ENCODE peak calls at places on chromosomes 16 and 17, in nine cellular contexts. One of them, this sample, is unnamed.
A peak's percentile ranks its signal among the peaks of the same experiment; 100 is the strongest.

GRCh38 chr16:11487289-11487688 is 99.4 kb downstream of the LITAF start:
- DNase-seq in MG63: no peak
- DNase-seq in AG04449: no peak
- DNase-seq in stimulated activated CD8-positive, alpha-beta memory T cell treated with anti-CD3 and anti-CD28 coated beads, Interleukin-4, amount 100 ng/mL, for 1 hour: no peak
- DNase-seq in neural crest cell: no peak
- DNase-seq in ovary: no peak
- DNase-seq in heart left ventricle: no peak
- DNase-seq in cardiac muscle cell: no peak
- DNase-seq in activated naive CD4-positive, alpha-beta T cell: no peak
- DNase-seq in this sample: no peak

GRCh38 chr16:84774810-84775209 is 45.0 kb upstream of the CRISPLD2 start:
- DNase-seq in MG63: no peak
- DNase-seq in AG04449: peak; percentile 53
- DNase-seq in stimulated activated CD8-positive, alpha-beta memory T cell treated with anti-CD3 and anti-CD28 coated beads, Interleukin-4, amount 100 ng/mL, for 1 hour: no peak
- DNase-seq in neural crest cell: no peak
- DNase-seq in ovary: no peak
- DNase-seq in heart left ventricle: no peak
- DNase-seq in cardiac muscle cell: peak; percentile 90
- DNase-seq in activated naive CD4-positive, alpha-beta T cell: no peak
- DNase-seq in this sample: no peak

GRCh38 chr16:74724820-74725549 is 24.3 kb upstream of the MLKL start:
- DNase-seq in MG63: peak; percentile 74
- DNase-seq in AG04449: peak; percentile 29
- DNase-seq in stimulated activated CD8-positive, alpha-beta memory T cell treated with anti-CD3 and anti-CD28 coated beads, Interleukin-4, amount 100 ng/mL, for 1 hour: no peak
- DNase-seq in neural crest cell: peak; percentile 21
- DNase-seq in ovary: peak; percentile 56
- DNase-seq in heart left ventricle: no peak
- DNase-seq in cardiac muscle cell: peak; percentile 42
- DNase-seq in activated naive CD4-positive, alpha-beta T cell: no peak
- DNase-seq in this sample: no peak

GRCh38 chr17:60817187-60817586 is 139.5 kb downstream of the BCAS3 start:
- DNase-seq in MG63: no peak
- DNase-seq in AG04449: peak; percentile 82
- DNase-seq in stimulated activated CD8-positive, alpha-beta memory T cell treated with anti-CD3 and anti-CD28 coated beads, Interleukin-4, amount 100 ng/mL, for 1 hour: no peak
- DNase-seq in neural crest cell: no peak
- DNase-seq in ovary: no peak
- DNase-seq in heart left ventricle: no peak
- DNase-seq in cardiac muscle cell: peak; percentile 80
- DNase-seq in activated naive CD4-positive, alpha-beta T cell: no peak
- DNase-seq in this sample: no peak

GRCh38 chr16:3259097-3259496 is 2.7 kb upstream of the MEFV start:
- DNase-seq in MG63: no peak
- DNase-seq in AG04449: no peak
- DNase-seq in stimulated activated CD8-positive, alpha-beta memory T cell treated with anti-CD3 and anti-CD28 coated beads, Interleukin-4, amount 100 ng/mL, for 1 hour: no peak
- DNase-seq in neural crest cell: no peak
- DNase-seq in ovary: no peak
- DNase-seq in heart left ventricle: no peak
- DNase-seq in cardiac muscle cell: peak; percentile 55
- DNase-seq in activated naive CD4-positive, alpha-beta T cell: no peak
- DNase-seq in this sample: no peak

GRCh38 chr17:81400154-81400938 is 5.1 kb downstream of the BAHCC1 start:
- DNase-seq in MG63: peak; percentile 71
- DNase-seq in AG04449: no peak
- DNase-seq in stimulated activated CD8-positive, alpha-beta memory T cell treated with anti-CD3 and anti-CD28 coated beads, Interleukin-4, amount 100 ng/mL, for 1 hour: no peak
- DNase-seq in neural crest cell: peak; percentile 61
- DNase-seq in ovary: peak; percentile 75
- DNase-seq in heart left ventricle: no peak
- DNase-seq in cardiac muscle cell: peak; percentile 79
- DNase-seq in activated naive CD4-positive, alpha-beta T cell: no peak
- DNase-seq in this sample: no peak

GRCh38 chr17:5769936-5770335 is 185.6 kb upstream of the NLRP1 start:
- DNase-seq in MG63: no peak
- DNase-seq in AG04449: no peak
- DNase-seq in stimulated activated CD8-positive, alpha-beta memory T cell treated with anti-CD3 and anti-CD28 coated beads, Interleukin-4, amount 100 ng/mL, for 1 hour: no peak
- DNase-seq in neural crest cell: peak; percentile 34
- DNase-seq in ovary: no peak
- DNase-seq in heart left ventricle: no peak
- DNase-seq in cardiac muscle cell: no peak
- DNase-seq in activated naive CD4-positive, alpha-beta T cell: no peak
- DNase-seq in this sample: no peak

GRCh38 chr16:13697013-13697412 is 222.9 kb upstream of the ERCC4 start:
- DNase-seq in MG63: no peak
- DNase-seq in AG04449: no peak
- DNase-seq in stimulated activated CD8-positive, alpha-beta memory T cell treated with anti-CD3 and anti-CD28 coated beads, Interleukin-4, amount 100 ng/mL, for 1 hour: no peak
- DNase-seq in neural crest cell: no peak
- DNase-seq in ovary: no peak
- DNase-seq in heart left ventricle: no peak
- DNase-seq in cardiac muscle cell: no peak
- DNase-seq in activated naive CD4-positive, alpha-beta T cell: no peak
- DNase-seq in this sample: no peak

GRCh38 chr17:48121921-48122650 is 14.5 kb downstream of the SNX11 start:
- DNase-seq in MG63: no peak
- DNase-seq in AG04449: no peak
- DNase-seq in stimulated activated CD8-positive, alpha-beta memory T cell treated with anti-CD3 and anti-CD28 coated beads, Interleukin-4, amount 100 ng/mL, for 1 hour: no peak
- DNase-seq in neural crest cell: no peak
- DNase-seq in ovary: no peak
- DNase-seq in heart left ventricle: no peak
- DNase-seq in cardiac muscle cell: no peak
- DNase-seq in activated naive CD4-positive, alpha-beta T cell: no peak
- DNase-seq in this sample: no peak

GRCh38 chr17:80877829-80878303 is 113.8 kb upstream of the CHMP6 start:
- DNase-seq in MG63: no peak
- DNase-seq in AG04449: no peak
- DNase-seq in stimulated activated CD8-positive, alpha-beta memory T cell treated with anti-CD3 and anti-CD28 coated beads, Interleukin-4, amount 100 ng/mL, for 1 hour: no peak
- DNase-seq in neural crest cell: no peak
- DNase-seq in ovary: peak; percentile 18
- DNase-seq in heart left ventricle: no peak
- DNase-seq in cardiac muscle cell: no peak
- DNase-seq in activated naive CD4-positive, alpha-beta T cell: no peak
- DNase-seq in this sample: no peak

GRCh38 chr16:85946680-85947510 is 47.9 kb downstream of the IRF8 start:
- DNase-seq in MG63: no peak
- DNase-seq in AG04449: no peak
- DNase-seq in stimulated activated CD8-positive, alpha-beta memory T cell treated with anti-CD3 and anti-CD28 coated beads, Interleukin-4, amount 100 ng/mL, for 1 hour: no peak
- DNase-seq in neural crest cell: no peak
- DNase-seq in ovary: no peak
- DNase-seq in heart left ventricle: no peak
- DNase-seq in cardiac muscle cell: no peak
- DNase-seq in activated naive CD4-positive, alpha-beta T cell: no peak
- DNase-seq in this sample: no peak

GRCh38 chr17:69335018-69335417 is 8.1 kb upstream of the ABCA5 start:
- DNase-seq in MG63: no peak
- DNase-seq in AG04449: no peak
- DNase-seq in stimulated activated CD8-positive, alpha-beta memory T cell treated with anti-CD3 and anti-CD28 coated beads, Interleukin-4, amount 100 ng/mL, for 1 hour: no peak
- DNase-seq in neural crest cell: no peak
- DNase-seq in ovary: no peak
- DNase-seq in heart left ventricle: no peak
- DNase-seq in cardiac muscle cell: peak; percentile 54
- DNase-seq in activated naive CD4-positive, alpha-beta T cell: no peak
- DNase-seq in this sample: no peak

GRCh38 chr16:28846933-28847273 is 755 bp upstream of the TUFM start:
- DNase-seq in MG63: peak; percentile 30
- DNase-seq in AG04449: no peak
- DNase-seq in stimulated activated CD8-positive, alpha-beta memory T cell treated with anti-CD3 and anti-CD28 coated beads, Interleukin-4, amount 100 ng/mL, for 1 hour: no peak
- DNase-seq in neural crest cell: no peak
- DNase-seq in ovary: no peak
- DNase-seq in heart left ventricle: no peak
- DNase-seq in cardiac muscle cell: no peak
- DNase-seq in activated naive CD4-positive, alpha-beta T cell: no peak
- DNase-seq in this sample: no peak

GRCh38 chr16:15682105-15682570 is 32.1 kb downstream of the NDE1 start:
- DNase-seq in MG63: peak; percentile 79
- DNase-seq in AG04449: no peak
- DNase-seq in stimulated activated CD8-positive, alpha-beta memory T cell treated with anti-CD3 and anti-CD28 coated beads, Interleukin-4, amount 100 ng/mL, for 1 hour: peak; percentile 14
- DNase-seq in neural crest cell: peak; percentile 6
- DNase-seq in ovary: no peak
- DNase-seq in heart left ventricle: no peak
- DNase-seq in cardiac muscle cell: peak; percentile 74
- DNase-seq in activated naive CD4-positive, alpha-beta T cell: no peak
- DNase-seq in this sample: no peak

GRCh38 chr16:81720973-81721907 is 57.9 kb upstream of the PLCG2 start:
- DNase-seq in MG63: no peak
- DNase-seq in AG04449: no peak
- DNase-seq in stimulated activated CD8-positive, alpha-beta memory T cell treated with anti-CD3 and anti-CD28 coated beads, Interleukin-4, amount 100 ng/mL, for 1 hour: no peak
- DNase-seq in neural crest cell: no peak
- DNase-seq in ovary: no peak
- DNase-seq in heart left ventricle: no peak
- DNase-seq in cardiac muscle cell: no peak
- DNase-seq in activated naive CD4-positive, alpha-beta T cell: no peak
- DNase-seq in this sample: no peak

GRCh38 chr17:21374455-21375161 is 1.5 kb upstream of the KCNJ12 start:
- DNase-seq in MG63: no peak
- DNase-seq in AG04449: no peak
- DNase-seq in stimulated activated CD8-positive, alpha-beta memory T cell treated with anti-CD3 and anti-CD28 coated beads, Interleukin-4, amount 100 ng/mL, for 1 hour: no peak
- DNase-seq in neural crest cell: no peak
- DNase-seq in ovary: no peak
- DNase-seq in heart left ventricle: no peak
- DNase-seq in cardiac muscle cell: peak; percentile 5
- DNase-seq in activated naive CD4-positive, alpha-beta T cell: no peak
- DNase-seq in this sample: no peak

GRCh38 chr17:68378202-68379149 is 78.8 kb downstream of the WIPI1 start:
- DNase-seq in MG63: peak; percentile 93
- DNase-seq in AG04449: no peak
- DNase-seq in stimulated activated CD8-positive, alpha-beta memory T cell treated with anti-CD3 and anti-CD28 coated beads, Interleukin-4, amount 100 ng/mL, for 1 hour: no peak
- DNase-seq in neural crest cell: peak; percentile 5
- DNase-seq in ovary: peak; percentile 96
- DNase-seq in heart left ventricle: peak; percentile 99
- DNase-seq in cardiac muscle cell: peak; percentile 96
- DNase-seq in activated naive CD4-positive, alpha-beta T cell: no peak
- DNase-seq in this sample: no peak

GRCh38 chr17:82062076-82062983 is 3.3 kb downstream of the DUS1L start:
- DNase-seq in MG63: no peak
- DNase-seq in AG04449: no peak
- DNase-seq in stimulated activated CD8-positive, alpha-beta memory T cell treated with anti-CD3 and anti-CD28 coated beads, Interleukin-4, amount 100 ng/mL, for 1 hour: no peak
- DNase-seq in neural crest cell: no peak
- DNase-seq in ovary: no peak
- DNase-seq in heart left ventricle: peak; percentile 35
- DNase-seq in cardiac muscle cell: no peak
- DNase-seq in activated naive CD4-positive, alpha-beta T cell: no peak
- DNase-seq in this sample: no peak

GRCh38 chr17:74089869-74090464 is 113.5 kb upstream of the RPL38 start:
- DNase-seq in MG63: peak; percentile 64
- DNase-seq in AG04449: peak; percentile 12
- DNase-seq in stimulated activated CD8-positive, alpha-beta memory T cell treated with anti-CD3 and anti-CD28 coated beads, Interleukin-4, amount 100 ng/mL, for 1 hour: no peak
- DNase-seq in neural crest cell: peak; percentile 73
- DNase-seq in ovary: peak; percentile 8
- DNase-seq in heart left ventricle: no peak
- DNase-seq in cardiac muscle cell: peak; percentile 67
- DNase-seq in activated naive CD4-positive, alpha-beta T cell: no peak
- DNase-seq in this sample: no peak

GRCh38 chr16:82229800-82230619 is 60.0 kb upstream of the MPHOSPH6 start:
- DNase-seq in MG63: peak; percentile 48
- DNase-seq in AG04449: peak; percentile 2
- DNase-seq in stimulated activated CD8-positive, alpha-beta memory T cell treated with anti-CD3 and anti-CD28 coated beads, Interleukin-4, amount 100 ng/mL, for 1 hour: peak; percentile 29
- DNase-seq in neural crest cell: peak; percentile 81
- DNase-seq in ovary: peak; percentile 38
- DNase-seq in heart left ventricle: peak; percentile 54
- DNase-seq in cardiac muscle cell: peak; percentile 88
- DNase-seq in activated naive CD4-positive, alpha-beta T cell: peak; percentile 26
- DNase-seq in this sample: peak; percentile 14

GRCh38 chr16:13421726-13422125 is 498.2 kb upstream of the ERCC4 start:
- DNase-seq in MG63: no peak
- DNase-seq in AG04449: no peak
- DNase-seq in stimulated activated CD8-positive, alpha-beta memory T cell treated with anti-CD3 and anti-CD28 coated beads, Interleukin-4, amount 100 ng/mL, for 1 hour: no peak
- DNase-seq in neural crest cell: no peak
- DNase-seq in ovary: no peak
- DNase-seq in heart left ventricle: no peak
- DNase-seq in cardiac muscle cell: no peak
- DNase-seq in activated naive CD4-positive, alpha-beta T cell: no peak
- DNase-seq in this sample: no peak

GRCh38 chr16:67514382-67514828 is 14.2 kb upstream of the RIPOR1 start:
- DNase-seq in MG63: peak; percentile 53
- DNase-seq in AG04449: peak; percentile 42
- DNase-seq in stimulated activated CD8-positive, alpha-beta memory T cell treated with anti-CD3 and anti-CD28 coated beads, Interleukin-4, amount 100 ng/mL, for 1 hour: peak; percentile 71
- DNase-seq in neural crest cell: peak; percentile 72
- DNase-seq in ovary: peak; percentile 85
- DNase-seq in heart left ventricle: peak; percentile 77
- DNase-seq in cardiac muscle cell: peak; percentile 92
- DNase-seq in activated naive CD4-positive, alpha-beta T cell: peak; percentile 32
- DNase-seq in this sample: peak; percentile 49

GRCh38 chr17:32349503-32349853 is 479 bp upstream of the ZNF207 start:
- DNase-seq in MG63: no peak
- DNase-seq in AG04449: no peak
- DNase-seq in stimulated activated CD8-positive, alpha-beta memory T cell treated with anti-CD3 and anti-CD28 coated beads, Interleukin-4, amount 100 ng/mL, for 1 hour: no peak
- DNase-seq in neural crest cell: no peak
- DNase-seq in ovary: no peak
- DNase-seq in heart left ventricle: no peak
- DNase-seq in cardiac muscle cell: peak; percentile 25
- DNase-seq in activated naive CD4-positive, alpha-beta T cell: no peak
- DNase-seq in this sample: no peak

GRCh38 chr17:27893834-27894503 is 804 bp upstream of the LYRM9 start:
- DNase-seq in MG63: no peak
- DNase-seq in AG04449: no peak
- DNase-seq in stimulated activated CD8-positive, alpha-beta memory T cell treated with anti-CD3 and anti-CD28 coated beads, Interleukin-4, amount 100 ng/mL, for 1 hour: no peak
- DNase-seq in neural crest cell: no peak
- DNase-seq in ovary: no peak
- DNase-seq in heart left ventricle: no peak
- DNase-seq in cardiac muscle cell: no peak
- DNase-seq in activated naive CD4-positive, alpha-beta T cell: no peak
- DNase-seq in this sample: no peak

GRCh38 chr17:5516060-5516792 is 29.9 kb downstream of the MIS12 start:
- DNase-seq in MG63: peak; percentile 83
- DNase-seq in AG04449: peak; percentile 97
- DNase-seq in stimulated activated CD8-positive, alpha-beta memory T cell treated with anti-CD3 and anti-CD28 coated beads, Interleukin-4, amount 100 ng/mL, for 1 hour: no peak
- DNase-seq in neural crest cell: no peak
- DNase-seq in ovary: no peak
- DNase-seq in heart left ventricle: no peak
- DNase-seq in cardiac muscle cell: peak; percentile 89
- DNase-seq in activated naive CD4-positive, alpha-beta T cell: no peak
- DNase-seq in this sample: no peak

GRCh38 chr16:51391798-51392511 is 240.9 kb upstream of the SALL1 start:
- DNase-seq in MG63: no peak
- DNase-seq in AG04449: no peak
- DNase-seq in stimulated activated CD8-positive, alpha-beta memory T cell treated with anti-CD3 and anti-CD28 coated beads, Interleukin-4, amount 100 ng/mL, for 1 hour: no peak
- DNase-seq in neural crest cell: peak; percentile 26
- DNase-seq in ovary: no peak
- DNase-seq in heart left ventricle: no peak
- DNase-seq in cardiac muscle cell: no peak
- DNase-seq in activated naive CD4-positive, alpha-beta T cell: no peak
- DNase-seq in this sample: no peak

GRCh38 chr16:72051818-72052217 is 2.5 kb upstream of the HP start:
- DNase-seq in MG63: no peak
- DNase-seq in AG04449: no peak
- DNase-seq in stimulated activated CD8-positive, alpha-beta memory T cell treated with anti-CD3 and anti-CD28 coated beads, Interleukin-4, amount 100 ng/mL, for 1 hour: no peak
- DNase-seq in neural crest cell: no peak
- DNase-seq in ovary: no peak
- DNase-seq in heart left ventricle: no peak
- DNase-seq in cardiac muscle cell: peak; percentile 47
- DNase-seq in activated naive CD4-positive, alpha-beta T cell: no peak
- DNase-seq in this sample: no peak

GRCh38 chr16:84475643-84476240 is 28.7 kb downstream of the MEAK7 start:
- DNase-seq in MG63: no peak
- DNase-seq in AG04449: no peak
- DNase-seq in stimulated activated CD8-positive, alpha-beta memory T cell treated with anti-CD3 and anti-CD28 coated beads, Interleukin-4, amount 100 ng/mL, for 1 hour: no peak
- DNase-seq in neural crest cell: no peak
- DNase-seq in ovary: peak; percentile 10
- DNase-seq in heart left ventricle: no peak
- DNase-seq in cardiac muscle cell: no peak
- DNase-seq in activated naive CD4-positive, alpha-beta T cell: no peak
- DNase-seq in this sample: no peak

GRCh38 chr16:55901756-55902155 is 26.6 kb upstream of the CES5A start:
- DNase-seq in MG63: no peak
- DNase-seq in AG04449: no peak
- DNase-seq in stimulated activated CD8-positive, alpha-beta memory T cell treated with anti-CD3 and anti-CD28 coated beads, Interleukin-4, amount 100 ng/mL, for 1 hour: no peak
- DNase-seq in neural crest cell: no peak
- DNase-seq in ovary: no peak
- DNase-seq in heart left ventricle: no peak
- DNase-seq in cardiac muscle cell: no peak
- DNase-seq in activated naive CD4-positive, alpha-beta T cell: no peak
- DNase-seq in this sample: no peak

GRCh38 chr17:18324140-18325049 is 9.3 kb downstream of the SMCR8 start:
- DNase-seq in MG63: no peak
- DNase-seq in AG04449: no peak
- DNase-seq in stimulated activated CD8-positive, alpha-beta memory T cell treated with anti-CD3 and anti-CD28 coated beads, Interleukin-4, amount 100 ng/mL, for 1 hour: no peak
- DNase-seq in neural crest cell: no peak
- DNase-seq in ovary: no peak
- DNase-seq in heart left ventricle: no peak
- DNase-seq in cardiac muscle cell: no peak
- DNase-seq in activated naive CD4-positive, alpha-beta T cell: no peak
- DNase-seq in this sample: no peak

GRCh38 chr16:86784267-86784626 is 205.9 kb downstream of the FOXL1 start:
- DNase-seq in MG63: no peak
- DNase-seq in AG04449: no peak
- DNase-seq in stimulated activated CD8-positive, alpha-beta memory T cell treated with anti-CD3 and anti-CD28 coated beads, Interleukin-4, amount 100 ng/mL, for 1 hour: no peak
- DNase-seq in neural crest cell: no peak
- DNase-seq in ovary: no peak
- DNase-seq in heart left ventricle: no peak
- DNase-seq in cardiac muscle cell: no peak
- DNase-seq in activated naive CD4-positive, alpha-beta T cell: no peak
- DNase-seq in this sample: no peak